ENCODE peak calls at places on chromosomes 5 and 9, in five cellular contexts. N is bronchial epithelial cell, D is OCI-LY7, T is neural progenitor cell, E is upper lobe of right lung. L is an unnamed sample.

GRCh38 chr5:17024686-17025180 is 88.6 kb upstream of the MYO10 start:
- DNase-seq in N (peak), D (no peak), T (no peak), E (no peak), L (peak)

GRCh38 chr5:53109041-53109435 is 519 bp downstream of the MOCS2 start:
- DNase-seq in N (peak), D (peak), T (peak), E (no peak), L (peak)

GRCh38 chr5:139814191-139814601 is 18.6 kb downstream of the PSD2 start:
- DNase-seq in N (no peak), D (no peak), T (no peak), E (peak), L (no peak)

GRCh38 chr5:50975840-50976239 is 309.4 kb downstream of the PARP8 start:
- DNase-seq in N (no peak), D (no peak), T (no peak), E (no peak), L (no peak)

GRCh38 chr9:37999501-38000189 is 69.4 kb downstream of the SHB start:
- DNase-seq in N (peak), D (no peak), T (peak), E (no peak), L (peak)

GRCh38 chr9:137977572-137978261 is 100.1 kb downstream of the CACNA1B start:
- DNase-seq in N (no peak), D (no peak), T (no peak), E (no peak), L (no peak)

GRCh38 chr9:119179701-119180100 is 189.5 kb downstream of the BRINP1 start:
- DNase-seq in N (no peak), D (no peak), T (no peak), E (no peak), L (no peak)

GRCh38 chr5:134125195-134126015 is 10.9 kb downstream of the TCF7 start:
- DNase-seq in N (peak), D (no peak), T (no peak), E (no peak), L (peak)

GRCh38 chr5:127290019-127290945 is at the start of gene MEGF10:
- DNase-seq in N (no peak), D (no peak), T (peak), E (peak), L (peak)

GRCh38 chr5:68447121-68447520 is 231.6 kb downstream of the PIK3R1 start:
- DNase-seq in N (no peak), D (no peak), T (no peak), E (no peak), L (no peak)

GRCh38 chr9:91580136-91580535 is 156.5 kb upstream of the NFIL3 start:
- DNase-seq in N (peak), D (no peak), T (no peak), E (no peak), L (peak)

GRCh38 chr9:21395778-21396717 is 10.8 kb upstream of the IFNA2 start:
- DNase-seq in N (no peak), D (peak), T (peak), E (peak), L (no peak)

GRCh38 chr9:136160321-136160938 is 41.8 kb upstream of the TMEM250 start:
- DNase-seq in N (no peak), D (no peak), T (peak), E (no peak), L (no peak)

GRCh38 chr5:37811866-37812265 is 28.0 kb downstream of the GDNF start:
- DNase-seq in N (no peak), D (no peak), T (no peak), E (no peak), L (no peak)

GRCh38 chr9:34701769-34702736 is 7.9 kb downstream of the CCL21 start:
- DNase-seq in N (peak), D (peak), T (peak), E (peak), L (peak)

GRCh38 chr5:79193643-79194042 is 42.3 kb upstream of the JMY start:
- DNase-seq in N (peak), D (no peak), T (no peak), E (no peak), L (peak)

GRCh38 chr5:158463971-158464370 is 605.0 kb upstream of the CLINT1 start:
- DNase-seq in N (peak), D (no peak), T (no peak), E (no peak), L (peak)

GRCh38 chr5:157908459-157908858 is 49.5 kb upstream of the CLINT1 start:
- DNase-seq in N (no peak), D (no peak), T (no peak), E (no peak), L (no peak)

GRCh38 chr5:172370648-172371248 is 83.6 kb downstream of the SH3PXD2B start:
- DNase-seq in N (peak), D (peak), T (peak), E (no peak), L (peak)

GRCh38 chr9:124242331-124243194 is 15.2 kb upstream of the NEK6 start:
- DNase-seq in N (no peak), D (no peak), T (peak), E (no peak), L (no peak)

GRCh38 chr9:114114364-114114763 is 15.3 kb upstream of the KIF12 start:
- DNase-seq in N (peak), D (no peak), T (no peak), E (no peak), L (no peak)

GRCh38 chr5:10118150-10118549 is 131.5 kb downstream of the ATPSCKMT start:
- DNase-seq in N (no peak), D (no peak), T (no peak), E (no peak), L (no peak)

GRCh38 chr9:120654278-120654677 is 60.0 kb downstream of the MEGF9 start:
- DNase-seq in N (peak), D (no peak), T (no peak), E (no peak), L (no peak)

GRCh38 chr5:37889612-37890317 is 49.9 kb upstream of the GDNF start:
- DNase-seq in N (peak), D (no peak), T (no peak), E (no peak), L (peak)

GRCh38 chr5:140591747-140592372 is 27.2 kb downstream of the SLC35A4 start:
- DNase-seq in N (peak), D (no peak), T (no peak), E (no peak), L (peak)

GRCh38 chr5:172353271-172353807 is 69.8 kb upstream of the UBTD2 start:
- DNase-seq in N (no peak), D (no peak), T (no peak), E (no peak), L (no peak)

GRCh38 chr5:176533894-176534611 is 3.1 kb downstream of the RNF44 start:
- DNase-seq in N (peak), D (peak), T (no peak), E (no peak), L (peak)

GRCh38 chr9:112894031-112894430 is 3.4 kb upstream of the SLC46A2 start:
- DNase-seq in N (peak), D (no peak), T (no peak), E (no peak), L (peak)

GRCh38 chr9:104961238-104961637 is 33.3 kb upstream of the ABCA1 start:
- DNase-seq in N (peak), D (peak), T (no peak), E (no peak), L (peak)

GRCh38 chr5:12399868-12400267 is 495.6 kb upstream of the CTNND2 start:
- DNase-seq in N (peak), D (no peak), T (no peak), E (no peak), L (peak)

GRCh38 chr5:124341066-124341943 is 405.1 kb downstream of the ZNF608 start:
- DNase-seq in N (no peak), D (no peak), T (no peak), E (no peak), L (no peak)

GRCh38 chr5:143933434-143933833 is 121.5 kb downstream of the HMHB1 start:
- DNase-seq in N (peak), D (no peak), T (no peak), E (no peak), L (peak)

GRCh38 chr9:5553211-5553610 is 42.9 kb downstream of the PDCD1LG2 start:
- DNase-seq in N (peak), D (no peak), T (no peak), E (no peak), L (no peak)

GRCh38 chr5:81179959-81180358 is 53.2 kb upstream of the CKMT2 start:
- DNase-seq in N (no peak), D (no peak), T (no peak), E (no peak), L (no peak)

GRCh38 chr5:177469061-177469628 is 4.3 kb downstream of the DBN1 start:
- DNase-seq in N (no peak), D (no peak), T (peak), E (no peak), L (no peak)

GRCh38 chr9:134415026-134415425 is 88.8 kb downstream of the RXRA start:
- DNase-seq in N (no peak), D (no peak), T (no peak), E (no peak), L (no peak)
- TF ChIP-seq CTCF in N (no peak), D (no peak), T (no peak), E (no peak), L (no peak)

GRCh38 chr5:88692979-88693932 is 189.7 kb downstream of the MEF2C start:
- DNase-seq in N (peak), D (no peak), T (no peak), E (no peak), L (no peak)
- TF ChIP-seq CTCF in N (no peak), D (peak), T (peak), E (no peak), L (no peak)

DNA sequence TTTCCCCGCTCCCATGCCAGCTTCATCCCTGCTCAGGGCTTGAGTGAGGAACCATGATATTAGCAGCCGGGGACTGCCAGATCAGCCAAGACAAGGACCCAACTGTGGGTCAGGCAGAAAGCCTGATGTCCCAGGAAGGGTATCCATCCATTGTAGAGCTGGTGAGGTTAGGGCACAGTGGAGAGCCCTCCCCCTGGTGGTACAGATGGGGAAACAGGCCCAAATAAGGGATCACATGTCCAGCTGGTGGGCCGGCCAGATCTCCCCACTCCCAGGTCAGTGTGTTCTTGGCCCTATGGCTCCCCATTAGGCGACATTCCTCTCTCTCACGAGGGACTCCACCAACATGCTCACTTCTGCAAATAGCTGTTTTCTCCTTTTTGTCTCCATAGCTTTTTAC is 9.0 kb downstream of the CDX1 start:
- DNase-seq in N (no peak), D (peak), T (peak), E (no peak), L (peak)
- TF ChIP-seq CTCF in N (peak), D (peak), T (peak), E (peak), L (peak)

GRCh38 chr5:170218730-170219129 is 14.1 kb upstream of the C5orf58 start:
- DNase-seq in N (no peak), D (no peak), T (no peak), E (no peak), L (no peak)

GRCh38 chr5:170219615-170220014 is 13.2 kb upstream of the C5orf58 start:
- DNase-seq in N (peak), D (no peak), T (no peak), E (no peak), L (peak)

GRCh38 chr5:170220196-170220595 is 12.6 kb upstream of the C5orf58 start:
- DNase-seq in N (no peak), D (no peak), T (no peak), E (no peak), L (no peak)

GRCh38 chr5:170211575-170212334 is 21.0 kb upstream of the C5orf58 start:
- DNase-seq in N (peak), D (no peak), T (no peak), E (no peak), L (peak)

GRCh38 chr5:170216262-170216864 is 16.4 kb upstream of the C5orf58 start:
- DNase-seq in N (peak), D (peak), T (peak), E (no peak), L (peak)
- TF ChIP-seq CTCF in N (peak), D (peak), T (peak), E (peak), L (peak)